ENCODE peak calls at places on chromosomes 2 and 18, in four cellular contexts. One of them, this sample, is unnamed.

GRCh38 chr18:25464211-25464610 is 112.2 kb upstream of the ZNF521 start:
- DNase-seq in HCT116: no peak
- DNase-seq in fibroblast of lung: peak; percentile 87
- DNase-seq in hepatocyte: no peak
- DNase-seq in this sample: no peak

GRCh38 chr2:46020416-46020815 is 276.8 kb upstream of the EPAS1 start:
- DNase-seq in hepatocyte: no peak
- DNase-seq in HCT116: no peak
- DNase-seq in fibroblast of lung: no peak
- DNase-seq in this sample: peak; percentile 48

GRCh38 chr2:171822520-171823297 is 71.3 kb downstream of the SLC25A12 start:
- DNase-seq in HCT116: no peak
- DNase-seq in hepatocyte: no peak
- DNase-seq in fibroblast of lung: no peak
- DNase-seq in this sample: no peak

GRCh38 chr2:25845843-25846505 is 32.3 kb downstream of the ASXL2 start:
- DNase-seq in hepatocyte: no peak
- DNase-seq in fibroblast of lung: no peak
- DNase-seq in HCT116: no peak
- DNase-seq in this sample: no peak

GRCh38 chr2:105168543-105168942 is 73.0 kb upstream of the GPR45 start:
- DNase-seq in fibroblast of lung: no peak
- DNase-seq in HCT116: no peak
- DNase-seq in hepatocyte: no peak
- DNase-seq in this sample: no peak

GRCh38 chr2:63926800-63927199 is 85.1 kb downstream of the UGP2 start:
- DNase-seq in hepatocyte: no peak
- DNase-seq in HCT116: no peak
- DNase-seq in fibroblast of lung: no peak
- DNase-seq in this sample: no peak

GRCh38 chr2:96679843-96680242 is 37.3 kb downstream of the FER1L5 start:
- DNase-seq in fibroblast of lung: no peak
- DNase-seq in HCT116: no peak
- DNase-seq in hepatocyte: no peak
- DNase-seq in this sample: no peak

GRCh38 chr2:54983345-54984235 is 66.7 kb downstream of the RTN4 start:
- DNase-seq in fibroblast of lung: no peak
- DNase-seq in hepatocyte: no peak
- DNase-seq in HCT116: peak; percentile 4
- DNase-seq in this sample: peak; percentile 92

GRCh38 chr18:48167901-48168300 is 237.4 kb upstream of the SMAD2 start:
- DNase-seq in fibroblast of lung: no peak
- DNase-seq in hepatocyte: peak; percentile 79
- DNase-seq in HCT116: no peak
- DNase-seq in this sample: no peak

GRCh38 chr2:31227110-31227509 is 6.8 kb upstream of the EHD3 start:
- DNase-seq in hepatocyte: no peak
- DNase-seq in fibroblast of lung: no peak
- DNase-seq in HCT116: no peak
- DNase-seq in this sample: no peak

GRCh38 chr2:182015334-182016109 is 29.9 kb downstream of the PPP1R1C start:
- DNase-seq in hepatocyte: no peak
- DNase-seq in fibroblast of lung: no peak
- DNase-seq in HCT116: no peak
- DNase-seq in this sample: peak; percentile 9

GRCh38 chr2:132929786-132930185 is 259.8 kb upstream of the LYPD1 start:
- DNase-seq in hepatocyte: peak; percentile 11
- DNase-seq in fibroblast of lung: no peak
- DNase-seq in HCT116: no peak
- DNase-seq in this sample: no peak

GRCh38 chr18:79380816-79381806 is 14.6 kb upstream of the NFATC1 start:
- DNase-seq in fibroblast of lung: peak; percentile 42
- DNase-seq in HCT116: no peak
- DNase-seq in hepatocyte: peak; percentile 79
- DNase-seq in this sample: peak; percentile 71

GRCh38 chr2:15300645-15301573 is 260.2 kb downstream of the NBAS start:
- DNase-seq in fibroblast of lung: no peak
- DNase-seq in hepatocyte: no peak
- DNase-seq in HCT116: no peak
- DNase-seq in this sample: no peak

GRCh38 chr2:197810023-197810422 is 5.6 kb downstream of the PLCL1 start:
- DNase-seq in hepatocyte: no peak
- DNase-seq in fibroblast of lung: no peak
- DNase-seq in HCT116: no peak
- DNase-seq in this sample: no peak

GRCh38 chr2:37342636-37343211 is 1.7 kb upstream of the QPCT start:
- DNase-seq in HCT116: no peak
- DNase-seq in hepatocyte: no peak
- DNase-seq in fibroblast of lung: no peak
- DNase-seq in this sample: no peak

GRCh38 chr18:62072370-62072769 is 114.5 kb downstream of the PIGN start:
- DNase-seq in fibroblast of lung: no peak
- DNase-seq in HCT116: no peak
- DNase-seq in hepatocyte: no peak
- DNase-seq in this sample: no peak

GRCh38 chr2:8004250-8004681 is 677.6 kb upstream of the ID2 start:
- DNase-seq in HCT116: no peak
- DNase-seq in fibroblast of lung: peak; percentile 94
- DNase-seq in hepatocyte: peak; percentile 88
- DNase-seq in this sample: peak; percentile 48

GRCh38 chr2:174617120-174617519 is 19.5 kb upstream of the WIPF1 start:
- DNase-seq in hepatocyte: no peak
- DNase-seq in fibroblast of lung: no peak
- DNase-seq in HCT116: no peak
- DNase-seq in this sample: no peak

GRCh38 chr2:38407111-38407682 is 30.1 kb upstream of the ATL2 start:
- DNase-seq in hepatocyte: peak; percentile 47
- DNase-seq in fibroblast of lung: no peak
- DNase-seq in HCT116: no peak
- DNase-seq in this sample: no peak

GRCh38 chr18:76721207-76721996 is 101.0 kb upstream of the ZNF236 start:
- DNase-seq in HCT116: no peak
- DNase-seq in hepatocyte: no peak
- DNase-seq in fibroblast of lung: no peak
- DNase-seq in this sample: no peak

DNA sequence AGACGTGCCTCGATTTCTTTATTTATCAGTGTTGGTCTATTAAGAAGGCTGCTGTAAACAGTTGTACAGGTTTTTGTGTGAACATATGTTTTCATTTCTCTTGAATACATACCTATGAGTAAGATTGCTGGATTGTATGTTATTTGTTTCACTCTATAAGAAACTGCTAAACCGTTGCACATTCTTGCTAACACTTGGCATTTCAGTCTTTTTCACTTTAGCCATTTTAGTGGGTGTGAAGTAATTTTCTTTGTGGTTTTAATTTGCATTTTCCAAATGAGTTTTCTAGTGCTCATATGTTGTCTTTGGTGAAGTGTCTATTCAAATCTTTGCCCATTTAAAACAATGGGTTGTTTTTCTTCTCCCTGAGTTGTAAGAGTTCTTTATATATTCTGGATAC is 221.5 kb upstream of the SMAD7 start:
- DNase-seq in HCT116: no peak
- DNase-seq in fibroblast of lung: no peak
- DNase-seq in hepatocyte: no peak
- DNase-seq in this sample: no peak
- H3K4me3 ChIP-seq in HCT116: no peak overlapping the region
- H3K4me3 ChIP-seq in fibroblast of lung: no peak overlapping the region
- H3K4me3 ChIP-seq in hepatocyte: no peak overlapping the region
- H3K4me3 ChIP-seq in this sample: no peak overlapping the region

GRCh38 chr18:35807942-35808341 is 164.5 kb upstream of the RMP24 start:
- DNase-seq in HCT116: no peak
- DNase-seq in hepatocyte: no peak
- DNase-seq in fibroblast of lung: no peak
- DNase-seq in this sample: no peak
- TF ChIP-seq EZH2 in HCT116: no peak
- TF ChIP-seq EZH2 in hepatocyte: no peak
- TF ChIP-seq EZH2 in fibroblast of lung: no peak
- TF ChIP-seq EZH2 in this sample: no peak

GRCh38 chr2:215486973-215487372 is 51.1 kb upstream of the FN1 start:
- DNase-seq in HCT116: no peak
- DNase-seq in hepatocyte: no peak
- DNase-seq in fibroblast of lung: peak; percentile 8
- DNase-seq in this sample: no peak

GRCh38 chr2:215485032-215485431 is 49.2 kb upstream of the FN1 start:
- DNase-seq in hepatocyte: no peak
- DNase-seq in fibroblast of lung: no peak
- DNase-seq in HCT116: no peak
- DNase-seq in this sample: no peak

GRCh38 chr2:215489288-215489848 is 53.5 kb upstream of the FN1 start:
- DNase-seq in HCT116: no peak
- DNase-seq in fibroblast of lung: no peak
- DNase-seq in hepatocyte: no peak
- DNase-seq in this sample: peak; percentile 10

GRCh38 chr2:215483431-215483830 is 47.6 kb upstream of the FN1 start:
- DNase-seq in fibroblast of lung: no peak
- DNase-seq in HCT116: no peak
- DNase-seq in hepatocyte: no peak
- DNase-seq in this sample: no peak

GRCh38 chr2:215484570-215484969 is 48.7 kb upstream of the FN1 start:
- DNase-seq in hepatocyte: no peak
- DNase-seq in fibroblast of lung: no peak
- DNase-seq in HCT116: no peak
- DNase-seq in this sample: no peak
- H2AFZ ChIP-seq in hepatocyte: no peak overlapping the region
- H2AFZ ChIP-seq in fibroblast of lung: no peak overlapping the region
- H2AFZ ChIP-seq in HCT116: no peak overlapping the region
- H2AFZ ChIP-seq in this sample: no peak overlapping the region

GRCh38 chr2:144513388-144514100 is 6.4 kb downstream of the ZEB2 start:
- DNase-seq in fibroblast of lung: peak; percentile 92
- DNase-seq in HCT116: no peak
- DNase-seq in hepatocyte: peak; percentile 47
- DNase-seq in this sample: no peak
- H3K4me3 ChIP-seq in fibroblast of lung: peak overlapping the region; percentile 79
- H3K4me3 ChIP-seq in HCT116: no peak overlapping the region
- H3K4me3 ChIP-seq in hepatocyte: peak overlapping the region; percentile 16
- H3K4me3 ChIP-seq in this sample: no peak overlapping the region

GRCh38 chr2:219484343-219485200 is 14.1 kb upstream of the GMPPA start:
- DNase-seq in fibroblast of lung: no peak
- DNase-seq in hepatocyte: peak; percentile 50
- DNase-seq in HCT116: no peak
- DNase-seq in this sample: no peak
- TF ChIP-seq EZH2 in fibroblast of lung: peak; percentile 95
- TF ChIP-seq EZH2 in hepatocyte: peak; percentile 88
- TF ChIP-seq EZH2 in HCT116: no peak
- TF ChIP-seq EZH2 in this sample: no peak

GRCh38 chr2:211128287-211128686 is 571.9 kb downstream of the CPS1 start:
- DNase-seq in HCT116: no peak
- DNase-seq in fibroblast of lung: no peak
- DNase-seq in hepatocyte: no peak
- DNase-seq in this sample: peak; percentile 54
- H2AFZ ChIP-seq in HCT116: no peak overlapping the region
- H2AFZ ChIP-seq in fibroblast of lung: no peak overlapping the region
- H2AFZ ChIP-seq in hepatocyte: no peak overlapping the region
- H2AFZ ChIP-seq in this sample: no peak overlapping the region

DNA sequence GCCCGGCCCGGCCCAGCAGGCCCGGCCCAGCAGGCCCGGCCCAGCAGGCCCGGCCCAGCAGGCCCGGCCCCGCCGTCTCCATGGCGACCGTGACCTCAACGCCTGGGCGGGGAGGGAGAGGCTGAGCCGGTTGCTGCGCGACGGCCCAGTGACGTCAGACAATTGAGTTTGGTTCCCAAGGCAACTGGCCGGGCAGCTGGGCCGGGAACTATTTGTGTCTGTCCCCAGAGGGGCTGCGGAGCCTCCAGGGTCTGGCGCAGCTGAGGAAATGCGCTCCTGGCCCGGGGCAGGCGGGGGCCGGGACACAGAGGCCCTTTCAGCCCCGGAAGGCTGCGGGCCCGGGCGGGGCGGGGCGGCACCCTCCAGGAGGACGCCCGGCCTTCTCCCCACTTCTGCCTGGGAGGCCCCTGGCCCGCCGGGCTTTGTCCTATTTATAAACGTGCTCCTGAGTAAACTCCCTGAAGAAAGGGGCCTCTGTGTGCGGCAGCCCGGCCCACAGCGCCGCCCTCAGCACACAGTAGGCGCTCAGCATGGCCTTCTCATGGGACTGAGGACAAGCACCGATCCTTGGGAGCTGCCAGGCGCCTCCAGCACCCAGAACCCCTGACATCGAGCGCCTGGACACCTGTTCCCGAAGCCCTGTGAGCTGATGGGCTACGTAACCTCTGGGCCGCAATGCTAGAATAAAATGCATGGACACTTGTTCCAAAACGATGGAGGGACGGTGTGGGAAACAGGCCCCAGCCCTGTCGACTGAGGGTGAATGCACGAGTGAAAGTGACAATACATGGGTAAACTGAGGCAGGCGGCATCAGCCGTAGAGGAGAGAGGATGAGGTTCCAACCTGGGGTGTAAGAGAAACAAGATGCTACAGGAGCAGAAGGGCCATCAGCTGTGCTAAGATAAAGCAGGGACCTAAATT is 12.3 kb downstream of the TEX44 start:
- DNase-seq in hepatocyte: peak; percentile 99
- DNase-seq in HCT116: peak; percentile 94
- DNase-seq in fibroblast of lung: peak; percentile 98
- DNase-seq in this sample: peak; percentile 96
- H3K4me3 ChIP-seq in hepatocyte: no peak overlapping the region
- H3K4me3 ChIP-seq in HCT116: peak overlapping the region; percentile 46
- H3K4me3 ChIP-seq in fibroblast of lung: peak overlapping the region; percentile 12
- H3K4me3 ChIP-seq in this sample: peak overlapping the region; percentile 71